ENCODE peak calls at places on chromosome 14, in four cellular contexts. Y is Panc1, S is SK-N-SH, J is HCT116. L is an unnamed sample.

GRCh38 chr14:68882235-68882634 is 89.4 kb upstream of the ZFP36L1 start:
- DNase-seq in Y (no peak), S (no peak), J (no peak), L (no peak)

GRCh38 chr14:99425272-99425681 is 55.4 kb downstream of the SETD3 start:
- DNase-seq in Y (no peak), S (no peak), J (no peak), L (no peak)

GRCh38 chr14:68962681-68963080 is 16.4 kb downstream of the ACTN1 start:
- DNase-seq in Y (no peak), S (no peak), J (no peak), L (no peak)

GRCh38 chr14:92451755-92452154 is 61.8 kb upstream of the RIN3 start:
- DNase-seq in Y (no peak), S (no peak), J (no peak), L (no peak)

GRCh38 chr14:89598548-89599186 is 181.6 kb upstream of the FOXN3 start:
- DNase-seq in Y (no peak), S (no peak), J (peak), L (no peak)

GRCh38 chr14:61585598-61586538 is 109.4 kb upstream of the HIF1A start:
- DNase-seq in Y (no peak), S (no peak), J (no peak), L (no peak)

GRCh38 chr14:81565441-81566290 is 32.0 kb upstream of the SEL1L start:
- DNase-seq in Y (no peak), S (no peak), J (peak), L (no peak)

GRCh38 chr14:74400328-74400727 is 25.7 kb downstream of the SYNDIG1L start:
- DNase-seq in Y (no peak), S (no peak), J (peak), L (no peak)

GRCh38 chr14:104421401-104421821 is 158.2 kb upstream of the C14orf180 start:
- DNase-seq in Y (no peak), S (peak), J (no peak), L (no peak)

GRCh38 chr14:86626530-86626929 is 1096.6 kb downstream of the FLRT2 start:
- DNase-seq in Y (no peak), S (no peak), J (no peak), L (no peak)

GRCh38 chr14:89521988-89522387 is 105.0 kb upstream of the FOXN3 start:
- DNase-seq in Y (no peak), S (no peak), J (no peak), L (no peak)

GRCh38 chr14:91439345-91439744 is 21.7 kb upstream of the CCDC88C start:
- DNase-seq in Y (no peak), S (no peak), J (no peak), L (no peak)

GRCh38 chr14:73567951-73568885 is 795 bp upstream of the ACOT2 start:
- DNase-seq in Y (no peak), S (no peak), J (no peak), L (no peak)

GRCh38 chr14:89422181-89422951 is 5.3 kb upstream of the FOXN3 start:
- DNase-seq in Y (no peak), S (no peak), J (no peak), L (no peak)

GRCh38 chr14:64549805-64550538 is at the start of gene PPP1R36:
- DNase-seq in Y (no peak), S (peak), J (no peak), L (no peak)
- TF ChIP-seq SIN3A in Y (no peak), S (no peak), J (no peak), L (no peak)

DNA sequence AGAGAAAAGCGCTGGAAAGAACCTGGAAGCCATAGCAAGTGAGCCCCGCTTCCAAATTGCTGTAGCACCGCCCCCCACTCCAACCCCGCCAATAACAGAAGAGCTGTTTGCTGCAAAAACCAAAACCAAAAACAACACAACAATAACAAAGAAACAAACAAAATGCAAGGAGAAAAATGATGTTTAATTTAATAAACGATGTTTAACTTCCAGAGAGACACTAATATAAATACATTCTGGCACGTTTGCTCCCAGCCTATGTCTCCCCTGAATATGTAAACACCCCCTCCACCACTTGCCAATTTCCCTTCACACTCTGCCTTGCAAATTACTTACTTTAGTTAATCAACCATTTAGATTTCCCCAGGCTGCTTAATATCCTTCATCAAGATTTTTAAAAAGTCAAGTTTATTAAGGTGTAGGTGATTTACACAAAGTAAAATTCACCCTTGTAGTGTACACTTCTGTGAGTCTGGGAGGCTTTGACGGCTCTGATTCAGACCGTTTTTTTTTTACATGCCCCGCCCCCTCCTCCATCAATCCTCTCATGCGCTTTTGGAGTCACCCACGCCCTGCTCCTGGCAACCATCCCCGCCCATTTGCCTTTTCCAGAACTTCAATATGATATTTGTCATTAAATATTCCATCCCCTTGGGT is 482 bp upstream of the IFI27L2 start:
- DNase-seq in Y (no peak), S (peak), J (peak), L (no peak)
- TF ChIP-seq SIN3A in Y (no peak), S (peak), J (no peak), L (no peak)

GRCh38 chr14:34299360-34299759 is 162.7 kb downstream of the SPTSSA start:
- DNase-seq in Y (no peak), S (no peak), J (no peak), L (no peak)

GRCh38 chr14:34301107-34301734 is 160.8 kb downstream of the SPTSSA start:
- DNase-seq in Y (no peak), S (peak), J (peak), L (peak)

GRCh38 chr14:34302654-34303053 is 159.4 kb downstream of the SPTSSA start:
- DNase-seq in Y (no peak), S (no peak), J (no peak), L (no peak)

GRCh38 chr14:34297786-34298520 is 164.1 kb downstream of the SPTSSA start:
- DNase-seq in Y (no peak), S (no peak), J (no peak), L (no peak)

DNA sequence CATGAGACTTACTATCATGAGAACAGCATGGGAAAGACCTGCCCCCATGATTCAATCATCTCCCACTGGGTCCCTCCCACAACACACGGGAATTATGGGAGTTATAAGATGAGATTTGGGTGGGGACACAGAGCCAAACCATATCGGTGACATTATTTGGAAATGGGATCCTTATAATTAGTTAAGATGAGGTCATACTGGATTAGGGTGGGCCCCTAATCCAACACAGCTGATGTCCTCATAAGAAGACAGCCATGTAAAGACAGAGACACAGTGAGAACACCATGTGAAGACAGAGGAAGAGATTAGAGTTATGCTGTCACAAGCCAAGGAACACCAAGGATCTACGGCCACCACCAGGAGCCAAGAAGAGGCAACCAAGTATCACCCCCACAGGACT is 161.7 kb downstream of the SPTSSA start:
- DNase-seq in Y (no peak), S (no peak), J (no peak), L (no peak)
- TF ChIP-seq SIN3A in Y (no peak), S (no peak), J (no peak), L (no peak)

DNA sequence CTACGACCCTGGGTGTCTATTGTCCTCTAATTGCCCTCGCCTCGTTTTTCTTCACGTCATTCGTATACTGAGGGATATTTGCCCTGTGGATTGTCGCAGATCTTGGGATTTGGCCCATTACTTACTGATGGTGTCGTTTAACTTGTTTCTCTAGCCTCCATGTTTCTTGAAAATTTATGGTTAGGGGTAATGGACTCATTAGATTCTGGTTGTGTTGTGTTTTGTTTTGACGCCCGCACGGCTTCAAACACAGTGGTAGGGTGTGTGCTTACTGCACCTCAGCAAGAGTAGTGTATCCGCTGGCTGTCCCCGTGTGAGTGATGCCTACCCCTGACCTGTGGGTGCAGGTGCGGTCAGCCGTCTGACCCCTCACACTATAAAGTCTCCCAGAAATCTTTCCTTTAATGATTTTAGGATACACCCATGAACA is 874 bp upstream of the RNU6-8 start:
- DNase-seq in Y (no peak), S (peak), J (no peak), L (no peak)
- TF ChIP-seq SIN3A in Y (no peak), S (no peak), J (no peak), L (no peak)

GRCh38 chr14:96398921-96399320 is 7.0 kb downstream of the AK7 start:
- DNase-seq in Y (no peak), S (no peak), J (no peak), L (no peak)

GRCh38 chr14:96403409-96403808 is 11.5 kb downstream of the AK7 start:
- DNase-seq in Y (no peak), S (no peak), J (no peak), L (no peak)

GRCh38 chr14:96399405-96399804 is 7.5 kb downstream of the AK7 start:
- DNase-seq in Y (no peak), S (no peak), J (no peak), L (no peak)

GRCh38 chr14:96398432-96398831 is 6.5 kb downstream of the AK7 start:
- DNase-seq in Y (no peak), S (no peak), J (no peak), L (no peak)

GRCh38 chr14:96400495-96400894 is 8.6 kb downstream of the AK7 start:
- DNase-seq in Y (no peak), S (no peak), J (no peak), L (no peak)
- TF ChIP-seq SIN3A in Y (no peak), S (no peak), J (no peak), L (no peak)

DNA sequence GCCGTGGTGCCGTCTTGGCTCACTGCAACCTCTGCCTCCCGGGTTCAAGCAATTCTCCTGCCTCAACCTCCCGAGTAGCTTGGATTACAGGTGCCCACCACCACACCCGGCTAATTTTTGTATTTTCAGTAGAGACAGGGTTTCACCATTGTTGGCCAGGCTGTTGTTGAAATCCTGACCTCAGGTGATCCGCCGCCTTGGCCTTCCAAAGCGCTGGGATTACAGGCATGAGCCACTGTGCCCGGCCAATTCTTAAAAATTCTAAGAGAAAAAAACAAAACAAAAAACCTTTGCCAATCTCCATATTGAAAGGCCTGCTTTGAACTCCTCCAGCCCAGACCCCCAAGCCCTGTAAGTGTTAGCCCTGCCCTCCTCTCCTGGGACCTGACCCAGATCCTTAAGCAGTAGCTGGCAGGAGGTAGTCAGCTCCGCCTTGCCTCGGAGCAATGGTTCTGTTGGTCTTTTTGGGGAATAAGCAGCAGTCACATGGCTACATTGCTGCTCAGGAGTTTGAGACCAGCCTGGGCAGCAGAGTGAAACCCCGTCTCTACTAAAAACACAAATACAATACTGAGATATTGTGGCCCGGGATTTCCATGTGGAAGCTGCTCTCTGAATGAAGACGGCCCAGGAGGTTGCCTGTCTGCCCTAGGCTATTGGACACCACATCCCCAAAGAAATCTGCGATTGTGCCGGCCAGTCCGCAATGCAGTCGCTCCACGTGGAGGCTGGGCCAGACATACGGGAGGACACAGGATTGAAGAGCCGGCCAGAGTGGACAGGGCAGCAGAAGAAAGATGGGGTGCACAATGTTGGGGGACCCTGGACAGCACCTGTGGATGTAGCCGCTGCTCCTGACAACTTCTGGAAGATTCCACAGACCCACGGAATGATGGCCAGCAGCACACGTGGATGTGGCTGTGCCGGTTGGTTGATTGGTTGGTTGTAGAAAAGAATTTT is 28.8 kb upstream of the BEGAIN start:
- DNase-seq in Y (no peak), S (no peak), J (no peak), L (no peak)
- TF ChIP-seq SIN3A in Y (no peak), S (no peak), J (no peak), L (no peak)

GRCh38 chr14:51546603-51547258 is 105.0 kb upstream of the FRMD6 start:
- DNase-seq in Y (no peak), S (no peak), J (no peak), L (no peak)

GRCh38 chr14:51547260-51547659 is 104.5 kb upstream of the FRMD6 start:
- DNase-seq in Y (peak), S (peak), J (peak), L (no peak)

GRCh38 chr14:51544901-51545300 is 106.8 kb upstream of the FRMD6 start:
- DNase-seq in Y (no peak), S (no peak), J (no peak), L (no peak)

GRCh38 chr14:51545396-51545795 is 106.3 kb upstream of the FRMD6 start:
- DNase-seq in Y (no peak), S (no peak), J (no peak), L (no peak)

GRCh38 chr14:51546099-51546498 is 105.6 kb upstream of the FRMD6 start:
- DNase-seq in Y (no peak), S (no peak), J (no peak), L (no peak)
- TF ChIP-seq SIN3A in Y (no peak), S (no peak), J (no peak), L (no peak)

DNA sequence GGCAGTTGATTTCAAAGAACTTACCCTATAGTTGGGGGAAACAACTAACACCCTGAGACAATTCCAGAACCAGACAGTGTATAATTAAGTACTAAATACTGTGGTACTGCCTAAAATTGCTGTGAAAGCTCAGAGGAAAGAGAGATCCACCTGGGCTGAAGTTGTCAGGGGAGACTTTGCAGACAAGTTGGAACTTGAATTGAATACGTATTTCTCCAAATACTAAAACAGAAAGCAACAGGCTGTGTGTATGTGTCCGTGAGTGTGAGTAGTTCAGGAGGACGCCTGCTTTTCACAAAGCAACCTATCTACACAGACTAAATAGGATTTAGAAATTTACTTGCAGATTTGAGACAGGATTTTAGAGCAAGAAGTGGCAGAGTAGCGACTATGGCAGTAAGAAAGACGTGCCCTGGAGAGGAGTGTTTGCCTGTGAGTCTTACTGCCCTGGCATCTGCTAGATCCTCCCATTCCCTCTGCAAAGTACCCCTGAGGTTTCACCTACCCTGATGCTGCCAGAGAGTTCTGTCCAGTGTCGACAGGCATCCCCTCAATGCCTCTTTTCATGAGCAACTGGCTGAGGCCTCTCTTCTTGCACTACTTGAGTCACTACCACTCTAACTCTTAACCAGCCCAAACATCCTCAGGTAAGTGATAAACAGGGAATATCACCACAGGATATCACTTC is 37.4 kb upstream of the BMP4 start:
- DNase-seq in Y (no peak), S (no peak), J (no peak), L (no peak)
- TF ChIP-seq SIN3A in Y (no peak), S (no peak), J (no peak), L (no peak)

L was measured in GM12878.